ENCODE peak calls at places on chromosomes 11 and 22, in eight cellular contexts. One of them, this sample, is unnamed.

GRCh38 chr11:85759915-85760314 is 51.0 kb downstream of the SYTL2 start:
- DNase-seq in tibial artery: no peak
- DNase-seq in brain microvascular endothelial cell: peak
- DNase-seq in foreskin fibroblast: peak
- DNase-seq in right lobe of liver: no peak
- DNase-seq in fibroblast of pulmonary artery: peak
- DNase-seq in ovary: no peak
- DNase-seq in MM.1S: no peak
- DNase-seq in this sample: no peak

GRCh38 chr11:132030896-132031295 is 660.5 kb downstream of the NTM start:
- DNase-seq in MM.1S: no peak
- DNase-seq in tibial artery: no peak
- DNase-seq in right lobe of liver: no peak
- DNase-seq in fibroblast of pulmonary artery: no peak
- DNase-seq in foreskin fibroblast: no peak
- DNase-seq in ovary: no peak
- DNase-seq in brain microvascular endothelial cell: no peak
- DNase-seq in this sample: no peak

GRCh38 chr11:47854667-47855066 is 6.5 kb upstream of the NUP160 start:
- DNase-seq in foreskin fibroblast: no peak
- DNase-seq in right lobe of liver: no peak
- DNase-seq in tibial artery: no peak
- DNase-seq in MM.1S: no peak
- DNase-seq in ovary: no peak
- DNase-seq in fibroblast of pulmonary artery: no peak
- DNase-seq in brain microvascular endothelial cell: no peak
- DNase-seq in this sample: peak

GRCh38 chr11:114321621-114322257 is 25.5 kb downstream of the NNMT start:
- DNase-seq in foreskin fibroblast: peak
- DNase-seq in MM.1S: no peak
- DNase-seq in fibroblast of pulmonary artery: peak
- DNase-seq in brain microvascular endothelial cell: peak
- DNase-seq in ovary: no peak
- DNase-seq in right lobe of liver: no peak
- DNase-seq in tibial artery: peak
- DNase-seq in this sample: no peak

GRCh38 chr22:27918351-27919221 is 470 bp downstream of the PITPNB start:
- DNase-seq in brain microvascular endothelial cell: peak
- DNase-seq in ovary: peak
- DNase-seq in tibial artery: peak
- DNase-seq in MM.1S: peak
- DNase-seq in fibroblast of pulmonary artery: peak
- DNase-seq in right lobe of liver: peak
- DNase-seq in foreskin fibroblast: peak
- DNase-seq in this sample: peak

GRCh38 chr11:113876074-113876797 is 864 bp upstream of the USP28 start:
- DNase-seq in MM.1S: peak
- DNase-seq in foreskin fibroblast: no peak
- DNase-seq in ovary: peak
- DNase-seq in fibroblast of pulmonary artery: no peak
- DNase-seq in tibial artery: no peak
- DNase-seq in brain microvascular endothelial cell: no peak
- DNase-seq in right lobe of liver: no peak
- DNase-seq in this sample: peak

GRCh38 chr11:66717925-66718319 is 11.1 kb downstream of the SPTBN2 start:
- DNase-seq in brain microvascular endothelial cell: no peak
- DNase-seq in foreskin fibroblast: no peak
- DNase-seq in right lobe of liver: no peak
- DNase-seq in tibial artery: no peak
- DNase-seq in ovary: no peak
- DNase-seq in fibroblast of pulmonary artery: no peak
- DNase-seq in MM.1S: no peak
- DNase-seq in this sample: no peak

GRCh38 chr11:33388793-33389525 is 131.8 kb downstream of the HIPK3 start:
- DNase-seq in foreskin fibroblast: no peak
- DNase-seq in right lobe of liver: no peak
- DNase-seq in brain microvascular endothelial cell: no peak
- DNase-seq in ovary: no peak
- DNase-seq in MM.1S: peak
- DNase-seq in tibial artery: no peak
- DNase-seq in fibroblast of pulmonary artery: no peak
- DNase-seq in this sample: peak

GRCh38 chr22:31136155-31136554 is 4.2 kb downstream of the PLA2G3 start:
- DNase-seq in fibroblast of pulmonary artery: no peak
- DNase-seq in MM.1S: no peak
- DNase-seq in foreskin fibroblast: no peak
- DNase-seq in ovary: no peak
- DNase-seq in brain microvascular endothelial cell: no peak
- DNase-seq in right lobe of liver: no peak
- DNase-seq in tibial artery: no peak
- DNase-seq in this sample: no peak

GRCh38 chr22:33539902-33540751 is 380.1 kb downstream of the LARGE1 start:
- DNase-seq in foreskin fibroblast: no peak
- DNase-seq in tibial artery: peak
- DNase-seq in fibroblast of pulmonary artery: no peak
- DNase-seq in MM.1S: no peak
- DNase-seq in ovary: peak
- DNase-seq in right lobe of liver: peak
- DNase-seq in brain microvascular endothelial cell: peak
- DNase-seq in this sample: peak

GRCh38 chr11:10622957-10623787 is 54.7 kb upstream of the LYVE1 start:
- DNase-seq in right lobe of liver: no peak
- DNase-seq in ovary: no peak
- DNase-seq in fibroblast of pulmonary artery: no peak
- DNase-seq in MM.1S: no peak
- DNase-seq in tibial artery: peak
- DNase-seq in foreskin fibroblast: no peak
- DNase-seq in brain microvascular endothelial cell: no peak
- DNase-seq in this sample: peak

GRCh38 chr11:120179071-120179672 is 31.7 kb upstream of the OAF start:
- DNase-seq in fibroblast of pulmonary artery: no peak
- DNase-seq in brain microvascular endothelial cell: no peak
- DNase-seq in right lobe of liver: no peak
- DNase-seq in tibial artery: no peak
- DNase-seq in foreskin fibroblast: no peak
- DNase-seq in ovary: no peak
- DNase-seq in MM.1S: no peak
- DNase-seq in this sample: no peak

GRCh38 chr11:69137148-69137844 is 18.4 kb upstream of the SMIM38 start:
- DNase-seq in right lobe of liver: no peak
- DNase-seq in tibial artery: no peak
- DNase-seq in MM.1S: no peak
- DNase-seq in foreskin fibroblast: no peak
- DNase-seq in brain microvascular endothelial cell: no peak
- DNase-seq in fibroblast of pulmonary artery: no peak
- DNase-seq in ovary: no peak
- DNase-seq in this sample: no peak

GRCh38 chr11:5092821-5093585 is 23.6 kb downstream of the OR52E1 start:
- DNase-seq in fibroblast of pulmonary artery: no peak
- DNase-seq in tibial artery: no peak
- DNase-seq in brain microvascular endothelial cell: no peak
- DNase-seq in ovary: no peak
- DNase-seq in MM.1S: no peak
- DNase-seq in foreskin fibroblast: peak
- DNase-seq in right lobe of liver: no peak
- DNase-seq in this sample: no peak

GRCh38 chr11:47470671-47471070 is 21.7 kb upstream of the RAPSN start:
- DNase-seq in foreskin fibroblast: no peak
- DNase-seq in fibroblast of pulmonary artery: no peak
- DNase-seq in ovary: no peak
- DNase-seq in right lobe of liver: no peak
- DNase-seq in MM.1S: no peak
- DNase-seq in brain microvascular endothelial cell: no peak
- DNase-seq in tibial artery: no peak
- DNase-seq in this sample: no peak

GRCh38 chr11:35046606-35047005 is 92.4 kb upstream of the CD44 start:
- DNase-seq in foreskin fibroblast: no peak
- DNase-seq in brain microvascular endothelial cell: no peak
- DNase-seq in fibroblast of pulmonary artery: no peak
- DNase-seq in MM.1S: no peak
- DNase-seq in right lobe of liver: no peak
- DNase-seq in tibial artery: no peak
- DNase-seq in ovary: no peak
- DNase-seq in this sample: no peak

GRCh38 chr11:55942785-55943392 is 6.7 kb upstream of the OR5I1 start:
- DNase-seq in MM.1S: peak
- DNase-seq in brain microvascular endothelial cell: peak
- DNase-seq in tibial artery: no peak
- DNase-seq in foreskin fibroblast: peak
- DNase-seq in ovary: no peak
- DNase-seq in fibroblast of pulmonary artery: peak
- DNase-seq in right lobe of liver: no peak
- DNase-seq in this sample: peak

GRCh38 chr22:49693848-49694247 is 133.8 kb downstream of the BRD1 start:
- DNase-seq in brain microvascular endothelial cell: no peak
- DNase-seq in foreskin fibroblast: no peak
- DNase-seq in tibial artery: no peak
- DNase-seq in ovary: no peak
- DNase-seq in fibroblast of pulmonary artery: no peak
- DNase-seq in MM.1S: no peak
- DNase-seq in right lobe of liver: no peak
- DNase-seq in this sample: no peak

GRCh38 chr11:58628446-58628845 is 6.0 kb downstream of the CNTF start:
- DNase-seq in fibroblast of pulmonary artery: no peak
- DNase-seq in foreskin fibroblast: no peak
- DNase-seq in MM.1S: no peak
- DNase-seq in tibial artery: no peak
- DNase-seq in right lobe of liver: no peak
- DNase-seq in ovary: no peak
- DNase-seq in brain microvascular endothelial cell: peak
- DNase-seq in this sample: no peak

DNA sequence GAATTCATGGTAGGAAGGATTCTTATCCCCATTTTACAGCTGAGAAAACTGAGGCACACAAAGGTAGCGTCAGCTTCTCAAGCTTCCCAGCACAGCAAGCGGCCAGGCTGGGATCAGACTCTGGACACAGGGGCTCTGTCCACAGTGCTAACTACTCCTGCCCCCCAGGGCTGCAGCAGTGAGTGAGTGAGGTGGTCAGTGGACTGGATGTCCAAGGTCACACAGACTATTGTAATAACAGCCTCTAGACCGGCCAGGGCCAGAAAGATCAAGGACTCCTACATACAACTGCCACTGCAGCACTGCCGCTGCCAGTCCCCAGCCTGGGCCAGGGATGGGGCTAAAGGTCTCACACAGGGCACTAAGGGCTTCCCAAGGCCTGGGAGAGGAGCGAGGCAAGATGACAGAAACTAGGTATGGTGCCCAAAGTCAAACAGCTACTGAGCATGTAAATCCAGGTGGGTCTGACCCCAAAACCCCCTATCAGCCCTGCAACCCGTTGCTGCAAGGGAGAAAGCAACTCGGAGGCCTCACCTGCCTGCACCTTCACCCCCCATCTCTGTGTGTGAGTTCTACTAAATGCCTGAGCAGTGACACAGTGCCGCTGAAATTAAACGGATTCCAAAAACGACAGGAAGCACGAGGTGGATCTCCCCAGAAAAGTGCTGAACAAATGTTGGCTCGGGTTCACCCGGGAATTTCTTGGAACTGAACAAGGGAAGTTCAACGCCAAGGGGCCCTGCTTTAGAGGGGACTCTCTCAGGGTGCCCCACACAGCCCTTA is 161.8 kb upstream of the GRK3 start:
- DNase-seq in foreskin fibroblast: peak
- DNase-seq in right lobe of liver: peak
- DNase-seq in fibroblast of pulmonary artery: peak
- DNase-seq in tibial artery: no peak
- DNase-seq in ovary: peak
- DNase-seq in brain microvascular endothelial cell: no peak
- DNase-seq in MM.1S: no peak
- DNase-seq in this sample: no peak
- H3K4me3 ChIP-seq in foreskin fibroblast: peak
- H3K4me3 ChIP-seq in right lobe of liver: peak
- H3K4me3 ChIP-seq in fibroblast of pulmonary artery: peak
- H3K4me3 ChIP-seq in tibial artery: no peak
- H3K4me3 ChIP-seq in ovary: no peak
- H3K4me3 ChIP-seq in brain microvascular endothelial cell: peak
- H3K4me3 ChIP-seq in MM.1S: no peak
- H3K4me3 ChIP-seq in this sample: peak

GRCh38 chr11:116855413-116855812 is 18.0 kb upstream of the APOA1 start:
- DNase-seq in tibial artery: no peak
- DNase-seq in ovary: no peak
- DNase-seq in brain microvascular endothelial cell: no peak
- DNase-seq in MM.1S: no peak
- DNase-seq in fibroblast of pulmonary artery: no peak
- DNase-seq in right lobe of liver: no peak
- DNase-seq in foreskin fibroblast: no peak
- DNase-seq in this sample: no peak
- TF ChIP-seq CTCF in tibial artery: no peak
- TF ChIP-seq CTCF in ovary: no peak
- TF ChIP-seq CTCF in brain microvascular endothelial cell: no peak
- TF ChIP-seq CTCF in MM.1S: no peak
- TF ChIP-seq CTCF in fibroblast of pulmonary artery: no peak
- TF ChIP-seq CTCF in right lobe of liver: no peak
- TF ChIP-seq CTCF in foreskin fibroblast: no peak
- TF ChIP-seq CTCF in this sample: no peak

DNA sequence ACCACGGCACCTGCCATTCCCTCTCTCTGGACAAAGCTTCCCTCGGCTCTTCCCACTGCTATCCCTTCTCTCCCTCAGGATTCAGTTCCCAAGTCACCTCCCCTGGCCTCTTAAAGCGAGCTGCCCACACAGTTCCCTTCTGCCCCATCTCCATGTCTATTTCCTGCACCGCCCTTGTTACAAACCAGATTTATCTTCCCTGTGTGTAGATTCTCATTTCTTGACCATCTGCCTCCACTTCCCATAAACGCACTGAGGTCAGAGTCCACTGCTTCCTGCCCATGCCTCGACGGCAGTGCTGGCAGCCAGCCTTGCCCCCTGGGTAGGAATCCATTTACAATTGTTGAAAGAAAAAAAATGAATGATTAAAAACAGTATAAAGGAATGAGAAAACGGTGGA is 11.6 kb upstream of the APOBEC3B start:
- DNase-seq in MM.1S: no peak
- DNase-seq in foreskin fibroblast: no peak
- DNase-seq in ovary: no peak
- DNase-seq in right lobe of liver: peak
- DNase-seq in brain microvascular endothelial cell: no peak
- DNase-seq in tibial artery: no peak
- DNase-seq in fibroblast of pulmonary artery: no peak
- DNase-seq in this sample: no peak
- H3K4me3 ChIP-seq in MM.1S: no peak
- H3K4me3 ChIP-seq in foreskin fibroblast: no peak
- H3K4me3 ChIP-seq in ovary: no peak
- H3K4me3 ChIP-seq in right lobe of liver: no peak
- H3K4me3 ChIP-seq in brain microvascular endothelial cell: no peak
- H3K4me3 ChIP-seq in tibial artery: no peak
- H3K4me3 ChIP-seq in fibroblast of pulmonary artery: no peak
- H3K4me3 ChIP-seq in this sample: no peak

DNA sequence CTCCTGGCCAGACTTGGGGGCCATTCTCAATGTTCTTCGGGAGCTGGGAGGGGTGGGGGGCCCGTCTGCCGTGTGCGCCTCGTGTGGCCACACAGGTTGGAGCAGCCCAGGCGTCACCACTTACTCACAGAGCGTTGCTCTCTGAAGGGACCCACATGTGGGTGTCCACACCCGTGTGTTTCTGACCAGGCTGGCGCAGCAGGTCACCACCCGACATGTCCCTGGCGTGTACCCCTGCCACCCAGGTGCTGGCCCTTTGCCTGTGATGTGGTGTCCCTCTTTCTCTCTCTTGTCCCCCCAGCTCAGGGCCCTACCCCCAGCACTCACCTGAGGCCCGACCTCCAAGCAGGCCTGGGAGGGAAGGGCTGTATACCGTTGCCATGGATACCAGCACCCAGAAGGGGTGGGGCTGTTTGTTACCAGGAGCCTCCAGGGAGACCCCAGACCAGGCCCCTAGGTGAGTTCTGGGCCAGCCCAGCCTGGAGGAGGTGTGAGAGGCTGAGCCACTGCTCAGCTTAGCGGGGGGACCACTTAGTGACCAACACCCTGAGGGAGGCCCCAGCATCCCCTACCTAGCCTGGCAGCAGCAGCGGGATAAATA is 1.4 kb downstream of the LMNTD2 start:
- DNase-seq in ovary: no peak
- DNase-seq in foreskin fibroblast: no peak
- DNase-seq in right lobe of liver: peak
- DNase-seq in MM.1S: peak
- DNase-seq in fibroblast of pulmonary artery: no peak
- DNase-seq in tibial artery: no peak
- DNase-seq in brain microvascular endothelial cell: no peak
- DNase-seq in this sample: no peak
- TF ChIP-seq CTCF in ovary: no peak
- TF ChIP-seq CTCF in foreskin fibroblast: no peak
- TF ChIP-seq CTCF in right lobe of liver: no peak
- TF ChIP-seq CTCF in MM.1S: peak
- TF ChIP-seq CTCF in fibroblast of pulmonary artery: no peak
- TF ChIP-seq CTCF in tibial artery: no peak
- TF ChIP-seq CTCF in brain microvascular endothelial cell: no peak
- TF ChIP-seq CTCF in this sample: no peak

This sample was measured in GM12865.